ENCODE peak calls at places on chromosomes 12 and 14, in seven cellular contexts. Q, V, Z, A, K, O and T are unnamed samples.

GRCh38 chr12:30977537-30978349 is 51.2 kb downstream of the TSPAN11 start:
- DNase-seq in A (no peak), Z (no peak), K (no peak), Q (no peak), O (no peak), V (no peak), T (no peak)

GRCh38 chr14:33512201-33512600 is 438.7 kb downstream of the EGLN3 start:
- DNase-seq in K (no peak), O (peak; percentile 16), V (no peak), Z (no peak), A (no peak), Q (no peak), T (no peak)

GRCh38 chr14:54812661-54813060 is 90.0 kb downstream of the GCH1 start:
- DNase-seq in V (no peak), Q (no peak), O (no peak), K (no peak), A (no peak), Z (no peak), T (no peak)

GRCh38 chr12:95633049-95633545 is 81.8 kb upstream of the USP44 start:
- DNase-seq in Z (no peak), A (peak; percentile 97), K (no peak), V (no peak), O (peak; percentile 40), Q (no peak), T (no peak)

GRCh38 chr12:83042441-83043215 is 355.9 kb downstream of the TMTC2 start:
- DNase-seq in Q (no peak), A (no peak), O (peak; percentile 18), K (no peak), V (no peak), Z (no peak), T (no peak)

GRCh38 chr12:12176402-12176801 is 90.4 kb downstream of the LRP6 start:
- DNase-seq in K (no peak), Q (no peak), A (no peak), O (no peak), Z (peak; percentile 40), V (no peak), T (no peak)

GRCh38 chr12:105275997-105276760 is 40.2 kb upstream of the APPL2 start:
- DNase-seq in Z (no peak), A (no peak), V (no peak), K (no peak), Q (no peak), O (no peak), T (no peak)

GRCh38 chr12:7645395-7646177 is 20.1 kb downstream of the APOBEC1 start:
- DNase-seq in O (no peak), Z (peak; percentile 34), A (no peak), K (peak; percentile 31), Q (no peak), V (peak; percentile 47), T (no peak)

GRCh38 chr14:41668346-41668745 is 61.7 kb downstream of the LRFN5 start:
- DNase-seq in K (no peak), V (no peak), O (no peak), A (no peak), Z (no peak), Q (no peak), T (peak; percentile 12)

GRCh38 chr14:62988967-62989366 is 56.3 kb downstream of the KCNH5 start:
- DNase-seq in Q (no peak), A (no peak), O (no peak), Z (no peak), V (no peak), K (no peak), T (no peak)

GRCh38 chr12:4031703-4032291 is 158.6 kb upstream of the PARP11 start:
- DNase-seq in Q (peak; percentile 14), Z (no peak), V (peak; percentile 53), O (no peak), A (peak; percentile 86), K (no peak), T (no peak)

GRCh38 chr14:72810201-72810600 is 83.7 kb downstream of the DPF3 start:
- DNase-seq in Z (no peak), A (no peak), K (no peak), Q (no peak), O (no peak), V (no peak), T (no peak)

GRCh38 chr14:28515571-28515970 is 251.0 kb upstream of the FOXG1 start:
- DNase-seq in Q (no peak), A (no peak), V (no peak), Z (no peak), O (no peak), K (no peak), T (no peak)

GRCh38 chr14:101221549-101222160 is 318.1 kb upstream of the RTL1 start:
- DNase-seq in Z (no peak), Q (no peak), K (no peak), V (peak; percentile 17), A (no peak), O (no peak), T (no peak)

GRCh38 chr14:58536975-58537374 is 100.8 kb upstream of the DACT1 start:
- DNase-seq in A (no peak), Q (no peak), K (no peak), O (no peak), Z (no peak), V (no peak), T (no peak)

GRCh38 chr12:106179086-106179485 is 40.3 kb upstream of the NUAK1 start:
- DNase-seq in O (no peak), Z (no peak), A (no peak), Q (no peak), K (peak; percentile 55), V (no peak), T (no peak)

GRCh38 chr14:84209021-84209420 is 1320.9 kb upstream of the FLRT2 start:
- DNase-seq in A (no peak), K (no peak), Q (no peak), O (no peak), Z (no peak), V (no peak), T (no peak)

GRCh38 chr12:66744956-66745383 is 66.1 kb upstream of the GRIP1 start:
- DNase-seq in A (no peak), O (no peak), Q (no peak), K (no peak), V (no peak), Z (no peak), T (no peak)
- TF ChIP-seq CTCF in A (no peak), O (no peak), Q (no peak), K (no peak), V (no peak), Z (no peak), T (no peak)

GRCh38 chr12:79125358-79125757 is 260.8 kb downstream of the SYT1 start:
- DNase-seq in Z (no peak), K (no peak), O (no peak), V (no peak), A (no peak), Q (no peak), T (no peak)
- TF ChIP-seq CTCF in Z (no peak), K (no peak), O (no peak), V (no peak), A (no peak), Q (no peak), T (no peak)

GRCh38 chr12:69091447-69092022 is 147.8 kb upstream of the CPSF6 start:
- DNase-seq in Q (no peak), Z (no peak), O (no peak), K (no peak), A (no peak), V (no peak), T (no peak)
- TF ChIP-seq CTCF in Q (no peak), Z (no peak), O (no peak), K (no peak), A (no peak), V (peak; percentile 18), T (no peak)

GRCh38 chr14:65100905-65101541 is 1.3 kb downstream of the MAX start:
- DNase-seq in Z (no peak), K (no peak), V (no peak), A (no peak), Q (no peak), O (no peak), T (no peak)

GRCh38 chr14:65104791-65105190 is 2.5 kb upstream of the MAX start:
- DNase-seq in K (no peak), Z (no peak), Q (no peak), V (no peak), A (no peak), O (no peak), T (no peak)

GRCh38 chr14:65101631-65102440 is 481 bp downstream of the MAX start:
- DNase-seq in V (peak; percentile 39), A (no peak), Q (peak; percentile 31), Z (peak; percentile 18), K (peak; percentile 38), O (no peak), T (no peak)

GRCh38 chr14:65102441-65103149 is at the start of gene MAX:
- DNase-seq in O (peak; percentile 92), Q (peak; percentile 97), K (peak; percentile 97), Z (peak; percentile 99), A (peak; percentile 99), V (peak; percentile 99), T (peak; percentile 92)

DNA sequence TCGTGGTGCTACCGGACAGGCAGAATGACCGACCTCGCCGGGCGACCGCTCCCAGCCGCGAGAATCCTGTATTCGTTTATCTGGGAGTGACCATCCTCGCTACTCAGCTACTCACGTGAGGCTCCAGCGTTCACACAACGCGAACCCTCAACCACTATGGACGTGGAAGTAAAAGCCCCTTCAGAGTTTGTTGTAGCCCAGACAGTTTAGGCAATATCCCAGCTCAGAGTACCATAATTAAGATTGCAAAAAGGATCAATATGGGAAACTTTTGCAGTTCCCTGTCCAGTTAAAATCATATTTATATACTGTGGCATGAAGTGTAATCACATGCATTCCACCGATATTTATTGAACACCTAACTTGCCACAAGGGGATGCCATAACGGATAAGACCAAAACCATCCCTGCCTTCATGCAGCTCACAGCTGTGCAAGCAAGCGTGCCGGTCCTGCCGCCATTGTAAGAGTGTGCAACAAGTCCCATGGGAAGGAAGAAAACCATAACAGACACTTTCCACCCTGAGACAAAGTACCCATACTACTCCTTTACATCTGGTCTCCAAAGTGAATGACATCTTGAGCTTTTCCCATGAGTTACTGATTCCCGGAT is 938 bp upstream of the MAX start:
- DNase-seq in Q (no peak), A (no peak), K (peak; percentile 39), Z (peak; percentile 67), V (no peak), O (no peak), T (peak; percentile 29)
- TF ChIP-seq CTCF in Q (no peak), A (peak; percentile 50), K (no peak), Z (peak; percentile 19), V (peak; percentile 35), O (no peak), T (peak; percentile 22)

DNA sequence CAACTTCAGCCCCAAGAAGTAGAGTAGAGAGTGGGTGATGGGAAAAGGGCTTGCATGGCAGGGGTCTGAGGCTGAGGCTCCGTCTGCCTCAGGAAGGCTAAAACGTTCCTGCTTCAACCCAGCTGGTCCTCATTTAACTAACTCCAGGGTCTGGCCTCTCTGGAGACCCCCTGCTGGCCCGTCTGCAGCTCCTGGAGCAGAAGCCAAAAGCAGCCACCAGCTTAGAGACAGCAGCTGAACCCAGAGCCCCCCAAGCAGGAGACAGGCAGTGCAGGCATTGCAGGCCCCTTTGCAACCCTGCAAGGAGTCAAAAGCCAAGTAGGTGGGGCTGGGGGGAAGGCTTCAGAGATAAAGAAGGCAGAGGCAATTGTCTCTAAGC is 25.1 kb upstream of the LTBP2 start:
- DNase-seq in O (no peak), Z (no peak), V (no peak), A (no peak), K (peak; percentile 48), Q (no peak), T (no peak)
- TF ChIP-seq CTCF in O (no peak), Z (no peak), V (no peak), A (no peak), K (no peak), Q (no peak), T (no peak)